ENCODE peak calls at places on chromosomes 2 and 18, in eight cellular contexts. One of them, this sample, is unnamed.
A peak's percentile ranks its signal among the peaks of the same experiment; 100 is the strongest.

GRCh38 chr2:161990741-161991140 is 83.3 kb downstream of the DPP4 start:
- DNase-seq in breast epithelium: no peak
- DNase-seq in body of pancreas: no peak
- DNase-seq in tibial nerve: no peak
- DNase-seq in lower leg skin: no peak
- DNase-seq in thyroid gland: no peak
- DNase-seq in HCT116: peak; percentile 53
- DNase-seq in uterus: no peak
- DNase-seq in this sample: peak; percentile 16

GRCh38 chr2:216210711-216211131 is 101.6 kb downstream of the XRCC5 start:
- DNase-seq in breast epithelium: no peak
- DNase-seq in body of pancreas: no peak
- DNase-seq in tibial nerve: no peak
- DNase-seq in lower leg skin: no peak
- DNase-seq in thyroid gland: no peak
- DNase-seq in HCT116: no peak
- DNase-seq in uterus: no peak
- DNase-seq in this sample: no peak

GRCh38 chr18:905948-906415 is 1.3 kb downstream of the ADCYAP1 start:
- DNase-seq in breast epithelium: no peak
- DNase-seq in body of pancreas: no peak
- DNase-seq in tibial nerve: no peak
- DNase-seq in lower leg skin: no peak
- DNase-seq in thyroid gland: no peak
- DNase-seq in HCT116: no peak
- DNase-seq in uterus: no peak
- DNase-seq in this sample: no peak

GRCh38 chr18:46660955-46661749 is 4.1 kb upstream of the LOXHD1 start:
- DNase-seq in breast epithelium: no peak
- DNase-seq in body of pancreas: peak; percentile 25
- DNase-seq in tibial nerve: no peak
- DNase-seq in lower leg skin: no peak
- DNase-seq in thyroid gland: no peak
- DNase-seq in HCT116: no peak
- DNase-seq in uterus: no peak
- DNase-seq in this sample: no peak

GRCh38 chr18:61502472-61502871 is 169.2 kb downstream of the CDH20 start:
- DNase-seq in breast epithelium: no peak
- DNase-seq in body of pancreas: peak; percentile 49
- DNase-seq in tibial nerve: peak; percentile 73
- DNase-seq in lower leg skin: no peak
- DNase-seq in thyroid gland: no peak
- DNase-seq in HCT116: peak; percentile 35
- DNase-seq in uterus: peak; percentile 22
- DNase-seq in this sample: peak; percentile 15

GRCh38 chr2:3334392-3334791 is 43.2 kb downstream of the EIPR1 start:
- DNase-seq in breast epithelium: no peak
- DNase-seq in body of pancreas: no peak
- DNase-seq in tibial nerve: peak; percentile 10
- DNase-seq in lower leg skin: peak; percentile 57
- DNase-seq in thyroid gland: peak; percentile 89
- DNase-seq in HCT116: no peak
- DNase-seq in uterus: peak; percentile 38
- DNase-seq in this sample: no peak

GRCh38 chr2:154537845-154538244 is 160.7 kb upstream of the KCNJ3 start:
- DNase-seq in breast epithelium: no peak
- DNase-seq in body of pancreas: no peak
- DNase-seq in tibial nerve: no peak
- DNase-seq in lower leg skin: no peak
- DNase-seq in thyroid gland: no peak
- DNase-seq in HCT116: no peak
- DNase-seq in uterus: no peak
- DNase-seq in this sample: no peak

GRCh38 chr2:45649855-45650806 is 1.3 kb upstream of the PRKCE start:
- DNase-seq in breast epithelium: peak; percentile 61
- DNase-seq in body of pancreas: peak; percentile 82
- DNase-seq in tibial nerve: peak; percentile 84
- DNase-seq in lower leg skin: peak; percentile 96
- DNase-seq in thyroid gland: peak; percentile 82
- DNase-seq in HCT116: no peak
- DNase-seq in uterus: peak; percentile 74
- DNase-seq in this sample: peak; percentile 70

GRCh38 chr18:55651236-55651635 is 63.2 kb upstream of the TCF4 start:
- DNase-seq in breast epithelium: no peak
- DNase-seq in body of pancreas: no peak
- DNase-seq in tibial nerve: no peak
- DNase-seq in lower leg skin: no peak
- DNase-seq in thyroid gland: no peak
- DNase-seq in HCT116: no peak
- DNase-seq in uterus: no peak
- DNase-seq in this sample: no peak

DNA sequence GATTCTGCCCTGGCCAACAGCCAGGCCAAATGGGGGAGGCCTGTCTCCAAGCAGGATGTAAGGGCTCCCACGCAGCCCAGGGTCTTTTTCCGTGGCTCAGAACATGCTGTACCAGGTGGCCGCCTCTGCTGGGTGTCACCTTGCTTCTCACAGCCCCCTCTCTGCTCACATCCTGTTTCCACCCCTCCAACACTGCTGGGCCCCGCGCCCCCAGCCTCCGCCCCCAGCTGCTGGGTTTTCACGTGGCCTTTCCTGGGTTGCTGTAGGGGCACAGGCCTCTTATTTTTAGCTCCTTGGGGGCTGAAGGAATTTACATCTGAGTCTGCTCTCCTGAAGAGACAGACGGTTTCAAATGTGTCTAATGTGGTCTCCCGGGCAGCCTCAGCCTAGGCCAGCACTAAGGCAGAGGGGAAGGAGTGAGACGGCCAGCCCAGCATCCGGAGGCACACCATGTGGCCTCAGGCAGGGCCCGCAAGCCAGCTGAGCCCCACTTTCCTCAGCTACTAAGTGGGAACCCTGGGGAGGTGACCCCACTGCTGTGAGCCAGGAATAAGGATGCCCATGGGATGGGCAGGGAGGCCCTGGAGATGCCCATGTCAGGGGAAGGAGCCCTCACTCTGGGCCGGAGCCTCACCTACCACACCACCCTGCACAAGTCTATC is 18.7 kb upstream of the DUSP2 start:
- DNase-seq in breast epithelium: no peak
- DNase-seq in body of pancreas: peak; percentile 21
- DNase-seq in tibial nerve: no peak
- DNase-seq in lower leg skin: peak; percentile 84
- DNase-seq in thyroid gland: no peak
- DNase-seq in HCT116: no peak
- DNase-seq in uterus: no peak
- DNase-seq in this sample: no peak
- TF ChIP-seq POLR2A in breast epithelium: no peak
- TF ChIP-seq POLR2A in body of pancreas: no peak
- TF ChIP-seq POLR2A in tibial nerve: no peak
- TF ChIP-seq POLR2A in lower leg skin: no peak
- TF ChIP-seq POLR2A in thyroid gland: no peak
- TF ChIP-seq POLR2A in HCT116: no peak
- TF ChIP-seq POLR2A in uterus: no peak
- TF ChIP-seq POLR2A in this sample: no peak

DNA sequence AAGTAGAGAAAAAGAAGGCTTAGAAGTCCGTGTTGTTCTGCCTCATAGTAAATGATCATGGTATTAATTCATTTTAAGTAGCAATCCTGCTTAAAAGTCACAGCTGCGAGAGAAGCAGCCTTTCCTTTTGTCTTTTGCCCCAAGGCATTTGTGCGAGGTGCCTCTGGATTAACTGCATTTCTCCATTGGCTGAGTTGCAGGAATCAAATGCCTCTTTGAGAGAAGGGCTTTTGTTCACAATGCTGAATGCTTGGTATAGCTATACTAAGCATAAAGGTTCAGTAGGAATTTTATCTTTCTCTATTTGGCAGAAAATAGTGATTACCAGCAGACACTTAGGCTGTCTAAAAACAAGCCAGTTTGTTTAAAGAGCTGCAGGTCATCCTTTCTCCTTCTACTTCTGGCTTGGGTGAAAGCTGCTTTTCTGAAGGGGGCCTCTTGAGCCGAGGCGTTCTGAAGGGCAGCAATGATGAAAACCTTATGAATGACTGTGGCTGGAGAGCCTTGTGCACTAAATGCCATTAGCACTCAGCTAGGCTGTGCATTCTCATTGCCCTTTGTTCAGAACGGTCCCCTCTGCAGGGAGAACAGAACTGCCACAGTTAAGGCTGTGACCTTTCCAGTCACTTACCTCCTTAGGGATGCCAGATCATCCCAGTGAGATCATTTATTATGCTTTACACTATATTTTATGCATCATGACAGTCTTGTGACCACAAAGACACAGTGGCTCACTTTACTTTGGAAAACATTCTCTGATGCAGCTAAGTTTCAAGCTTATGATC is 68.8 kb upstream of the TMEM87B start:
- DNase-seq in breast epithelium: no peak
- DNase-seq in body of pancreas: no peak
- DNase-seq in tibial nerve: no peak
- DNase-seq in lower leg skin: no peak
- DNase-seq in thyroid gland: no peak
- DNase-seq in HCT116: no peak
- DNase-seq in uterus: no peak
- DNase-seq in this sample: no peak
- TF ChIP-seq POLR2A in breast epithelium: no peak
- TF ChIP-seq POLR2A in body of pancreas: no peak
- TF ChIP-seq POLR2A in tibial nerve: no peak
- TF ChIP-seq POLR2A in lower leg skin: no peak
- TF ChIP-seq POLR2A in thyroid gland: no peak
- TF ChIP-seq POLR2A in HCT116: no peak
- TF ChIP-seq POLR2A in uterus: no peak
- TF ChIP-seq POLR2A in this sample: no peak

DNA sequence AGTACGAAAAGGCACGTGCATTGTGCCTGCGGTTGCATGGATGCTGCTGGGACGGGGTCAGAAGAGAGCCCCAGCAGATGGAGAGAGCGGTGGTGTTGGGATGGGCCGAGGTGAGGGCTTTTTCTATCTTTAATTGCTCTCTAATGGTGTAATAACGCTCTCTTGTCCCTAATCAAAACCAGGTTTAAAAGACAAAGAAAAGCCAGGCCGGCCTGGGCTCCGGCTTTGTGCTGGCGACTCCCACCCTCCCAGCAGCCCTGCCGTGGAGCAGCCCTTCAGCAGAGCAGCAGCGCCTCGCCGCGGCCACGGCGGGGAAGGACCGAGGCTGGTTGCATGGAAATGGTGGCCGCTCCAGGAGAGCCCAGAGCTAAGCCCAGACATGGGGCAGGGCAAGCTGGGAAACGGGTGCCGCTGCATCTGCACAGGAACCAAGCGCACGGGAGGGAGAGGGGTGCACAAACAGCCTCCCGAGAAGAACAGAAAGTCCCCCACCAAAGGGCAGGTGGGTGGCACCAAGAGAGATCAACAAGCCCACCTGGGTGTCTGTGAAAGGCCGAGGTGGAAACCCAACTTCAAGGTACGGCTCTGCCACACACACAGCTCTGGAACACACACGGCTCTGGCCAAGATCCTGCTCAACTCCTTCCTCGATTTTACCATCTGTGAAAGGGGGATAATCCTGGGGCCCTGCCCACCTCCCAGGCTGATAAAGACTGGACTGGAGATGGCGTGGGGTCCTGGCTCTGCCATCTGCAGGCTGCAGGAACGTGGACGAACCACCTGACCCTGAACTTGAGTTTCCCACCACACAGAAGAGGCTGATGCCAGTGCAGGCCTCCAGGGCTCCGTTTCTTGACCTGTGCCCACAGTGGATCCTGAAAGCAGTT is 15.0 kb downstream of the HS1BP3 start:
- DNase-seq in breast epithelium: peak; percentile 91
- DNase-seq in body of pancreas: peak; percentile 83
- DNase-seq in tibial nerve: peak; percentile 92
- DNase-seq in lower leg skin: peak; percentile 97
- DNase-seq in thyroid gland: peak; percentile 85
- DNase-seq in HCT116: peak; percentile 21
- DNase-seq in uterus: peak; percentile 94
- DNase-seq in this sample: peak; percentile 86
- TF ChIP-seq POLR2A in breast epithelium: no peak
- TF ChIP-seq POLR2A in body of pancreas: no peak
- TF ChIP-seq POLR2A in tibial nerve: no peak
- TF ChIP-seq POLR2A in lower leg skin: no peak
- TF ChIP-seq POLR2A in thyroid gland: no peak
- TF ChIP-seq POLR2A in HCT116: no peak
- TF ChIP-seq POLR2A in uterus: no peak
- TF ChIP-seq POLR2A in this sample: no peak

GRCh38 chr2:47032773-47033101 is 117.1 kb upstream of the MCFD2 start:
- DNase-seq in breast epithelium: no peak
- DNase-seq in body of pancreas: no peak
- DNase-seq in tibial nerve: no peak
- DNase-seq in lower leg skin: no peak
- DNase-seq in thyroid gland: no peak
- DNase-seq in HCT116: no peak
- DNase-seq in uterus: no peak
- DNase-seq in this sample: no peak

GRCh38 chr2:47034973-47035609 is 119.5 kb upstream of the MCFD2 start:
- DNase-seq in breast epithelium: no peak
- DNase-seq in body of pancreas: peak; percentile 33
- DNase-seq in tibial nerve: peak; percentile 47
- DNase-seq in lower leg skin: peak; percentile 92
- DNase-seq in thyroid gland: peak; percentile 42
- DNase-seq in HCT116: no peak
- DNase-seq in uterus: no peak
- DNase-seq in this sample: no peak

GRCh38 chr2:47031909-47032668 is 116.5 kb upstream of the MCFD2 start:
- DNase-seq in breast epithelium: no peak
- DNase-seq in body of pancreas: no peak
- DNase-seq in tibial nerve: no peak
- DNase-seq in lower leg skin: no peak
- DNase-seq in thyroid gland: no peak
- DNase-seq in HCT116: no peak
- DNase-seq in uterus: no peak
- DNase-seq in this sample: no peak

GRCh38 chr2:47035615-47036488 is 119.3 kb downstream of the STPG4 start:
- DNase-seq in breast epithelium: no peak
- DNase-seq in body of pancreas: no peak
- DNase-seq in tibial nerve: no peak
- DNase-seq in lower leg skin: no peak
- DNase-seq in thyroid gland: no peak
- DNase-seq in HCT116: no peak
- DNase-seq in uterus: no peak
- DNase-seq in this sample: no peak

DNA sequence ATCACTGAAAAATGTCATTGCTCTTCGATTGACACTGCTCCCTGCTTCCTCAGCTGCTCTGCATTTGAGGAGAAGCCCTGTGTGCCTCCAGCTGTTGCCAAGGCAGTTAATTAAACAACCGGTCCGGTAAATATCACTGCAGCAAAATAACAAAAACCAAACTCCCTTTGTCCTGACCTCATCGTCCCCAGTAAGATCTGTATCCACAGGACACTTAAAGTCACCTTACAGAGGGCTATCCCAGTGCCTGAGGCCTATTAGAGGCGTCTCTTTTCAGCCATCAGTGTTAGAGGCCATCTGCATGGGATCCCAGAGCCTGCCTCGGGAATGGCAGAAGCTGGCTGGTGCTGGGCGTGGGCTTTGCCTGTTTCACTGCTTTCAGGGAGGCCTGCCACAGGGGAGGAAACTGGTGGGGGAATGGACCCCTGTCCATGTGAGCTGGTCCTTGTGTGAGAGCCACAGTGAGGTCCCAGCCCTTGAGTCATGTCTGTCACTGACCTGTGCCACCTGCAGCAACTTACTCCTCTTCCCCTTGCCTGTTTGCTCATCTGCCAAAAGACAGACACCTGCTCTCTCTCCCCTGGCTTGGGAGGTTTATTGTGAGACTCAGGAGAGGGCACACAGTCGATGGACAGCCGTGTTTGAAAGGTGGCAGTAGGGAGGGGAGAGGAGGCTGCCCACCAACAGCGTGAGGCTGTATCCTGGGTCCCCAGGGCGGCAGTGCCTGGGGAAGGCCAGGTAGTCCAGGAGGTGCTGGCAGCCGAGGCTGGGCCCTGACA is 117.7 kb upstream of the MCFD2 start:
- DNase-seq in breast epithelium: no peak
- DNase-seq in body of pancreas: no peak
- DNase-seq in tibial nerve: no peak
- DNase-seq in lower leg skin: no peak
- DNase-seq in thyroid gland: no peak
- DNase-seq in HCT116: no peak
- DNase-seq in uterus: no peak
- DNase-seq in this sample: no peak
- TF ChIP-seq POLR2A in breast epithelium: no peak
- TF ChIP-seq POLR2A in body of pancreas: no peak
- TF ChIP-seq POLR2A in tibial nerve: no peak
- TF ChIP-seq POLR2A in lower leg skin: no peak
- TF ChIP-seq POLR2A in thyroid gland: no peak
- TF ChIP-seq POLR2A in HCT116: no peak
- TF ChIP-seq POLR2A in uterus: no peak
- TF ChIP-seq POLR2A in this sample: no peak